ENCODE peak calls at places on chromosomes 3 and 15, in four cellular contexts. V, Q, Y and F are unnamed samples.

GRCh38 chr3:7201784-7202183 is 340.9 kb downstream of the GRM7 start:
- DNase-seq in Y (no peak), V (no peak), Q (no peak), F (no peak)

GRCh38 chr3:69879051-69879450 is 120.5 kb upstream of the SAMMSON start:
- DNase-seq in V (no peak), Y (no peak), Q (peak; percentile 0), F (no peak)

GRCh38 chr15:58918239-58918638 is 15.2 kb downstream of the SLTM start:
- DNase-seq in Q (no peak), V (no peak), Y (no peak), F (no peak)

GRCh38 chr15:90000175-90000923 is 775 bp upstream of the ZNF710 start:
- DNase-seq in V (peak; percentile 74), Y (peak; percentile 24), Q (peak; percentile 18), F (no peak)

GRCh38 chr3:126983276-126983652 is 349 bp downstream of the PLXNA1 start:
- DNase-seq in V (no peak), Q (peak; percentile 9), Y (peak; percentile 40), F (no peak)

GRCh38 chr3:37537914-37538691 is 323.6 kb upstream of the CTDSPL start:
- DNase-seq in Y (peak; percentile 13), Q (no peak), V (no peak), F (peak; percentile 53)

GRCh38 chr3:188177721-188178120 is 23.8 kb downstream of the LPP start:
- DNase-seq in V (no peak), Y (no peak), Q (no peak), F (no peak)

GRCh38 chr3:13194285-13195209 is 121.3 kb upstream of the IQSEC1 start:
- DNase-seq in V (no peak), Q (no peak), Y (no peak), F (no peak)

GRCh38 chr15:32918481-32919026 is 200.8 kb downstream of the GREM1 start:
- DNase-seq in Y (no peak), V (no peak), Q (no peak), F (no peak)

GRCh38 chr15:60421544-60421943 is 23.8 kb upstream of the ANXA2 start:
- DNase-seq in Q (no peak), V (no peak), Y (peak; percentile 49), F (no peak)

GRCh38 chr15:74725845-74726773 is 781 bp upstream of the CYP1A1 start:
- DNase-seq in Q (peak; percentile 72), Y (peak; percentile 19), V (peak; percentile 79), F (no peak)

GRCh38 chr3:196740476-196741400 is 1.1 kb downstream of the PAK2 start:
- DNase-seq in Y (peak; percentile 53), V (peak; percentile 56), Q (peak; percentile 34), F (peak; percentile 31)

GRCh38 chr3:188468196-188468595 is 314.2 kb downstream of the LPP start:
- DNase-seq in Q (no peak), Y (no peak), V (no peak), F (no peak)

GRCh38 chr3:29690954-29691353 is 410.1 kb downstream of the RBMS3 start:
- DNase-seq in Q (no peak), Y (no peak), V (no peak), F (no peak)

GRCh38 chr15:79900087-79900486 is 3.3 kb upstream of the MTHFS start:
- DNase-seq in V (no peak), Q (no peak), Y (no peak), F (no peak)

GRCh38 chr3:64918989-64919388 is 231.2 kb upstream of the ADAMTS9 start:
- DNase-seq in V (no peak), Y (no peak), Q (no peak), F (no peak)

GRCh38 chr3:98513136-98513535 is 9.6 kb downstream of the CLDND1 start:
- DNase-seq in Q (no peak), Y (peak; percentile 21), V (no peak), F (peak; percentile 29)

GRCh38 chr3:86923071-86923476 is 67.9 kb downstream of the VGLL3 start:
- DNase-seq in Y (peak; percentile 75), V (no peak), Q (no peak), F (peak; percentile 77)

GRCh38 chr3:138544546-138544945 is 49.5 kb downstream of the CEP70 start:
- DNase-seq in Q (no peak), V (no peak), Y (no peak), F (no peak)

GRCh38 chr3:12908859-12909258 is 67.5 kb upstream of the RPL32 start:
- DNase-seq in Q (no peak), V (no peak), Y (no peak), F (no peak)

GRCh38 chr3:124986153-124987143 is 51.9 kb upstream of the MUC13 start:
- DNase-seq in V (no peak), Y (peak; percentile 90), Q (no peak), F (peak; percentile 51)

GRCh38 chr15:70259030-70259424 is 161.3 kb upstream of the TLE3 start:
- DNase-seq in Y (peak; percentile 76), V (peak; percentile 70), Q (peak; percentile 41), F (peak; percentile 16)

GRCh38 chr15:82122754-82123400 is 77.1 kb upstream of the MEX3B start:
- DNase-seq in Y (peak; percentile 93), V (no peak), Q (no peak), F (peak; percentile 91)

GRCh38 chr3:57952208-57952631 is 56.0 kb upstream of the FLNB start:
- DNase-seq in Q (no peak), Y (peak; percentile 47), V (no peak), F (peak; percentile 70)

GRCh38 chr15:95281470-95281869 is 1049.0 kb upstream of the NR2F2 start:
- DNase-seq in Q (no peak), Y (no peak), V (no peak), F (no peak)

GRCh38 chr15:85763557-85764303 is 31.0 kb downstream of the KLHL25 start:
- DNase-seq in Q (no peak), Y (no peak), V (no peak), F (no peak)

GRCh38 chr3:195075199-195075940 is 195.6 kb downstream of the XXYLT1 start:
- DNase-seq in V (peak; percentile 43), Q (no peak), Y (peak; percentile 13), F (peak; percentile 20)

GRCh38 chr15:97683816-97684215 is 276.7 kb upstream of the ARRDC4 start:
- DNase-seq in Y (no peak), Q (no peak), V (no peak), F (no peak)

GRCh38 chr3:70737656-70738309 is 425.3 kb upstream of the MDFIC2 start:
- DNase-seq in Q (no peak), V (no peak), Y (no peak), F (no peak)

GRCh38 chr3:146466596-146466995 is 2.8 kb downstream of the PLSCR2 start:
- DNase-seq in V (no peak), Q (no peak), Y (no peak), F (no peak)

GRCh38 chr3:139189943-139190342 is 145.3 kb upstream of the PRR23C start:
- DNase-seq in Q (no peak), Y (no peak), V (no peak), F (no peak)

GRCh38 chr15:63059573-63060216 is 17.1 kb downstream of the TPM1 start:
- DNase-seq in V (no peak), Q (no peak), Y (no peak), F (no peak)